ENCODE peak calls at places on chromosomes 13 and 19, in nine cellular contexts. N is stimulated activated CD4-positive, alpha-beta T cell treated with anti-CD3 and anti-CD28 coated beads, Interleukin-1b, Interleukin-23, amount 100 ng/mL, for 24 hours; M is activated CD4-positive, CD25-positive, alpha-beta regulatory T cell treated with anti-CD3 and anti-CD28 coated beads, Interleukin-2, amount 50 U/mL, for 16 hours; O is NCI-H345; F is anterior cingulate cortex; P is astrocyte of the spinal cord; V is activated effector memory CD4-positive, alpha-beta T cell treated with anti-CD3 and anti-CD28 coated beads, Interleukin-2, amount 50 U/mL, for 16 hours; X is SW480; Y is GM13977. R is an unnamed sample.

GRCh38 chr19:32895384-32895783 is 25.8 kb upstream of the SLC7A9 start:
- DNase-seq in N (no peak), M (no peak), O (no peak), F (no peak), P (no peak), V (no peak), X (no peak), Y (no peak), R (no peak)

GRCh38 chr19:52786078-52786463 is 520 bp downstream of the ZNF600 start:
- DNase-seq in N (no peak), M (no peak), O (no peak), F (no peak), P (no peak), V (no peak), X (peak; percentile 13), Y (peak; percentile 7), R (no peak)

GRCh38 chr19:33720691-33721682 is 75.7 kb upstream of the KCTD15 start:
- DNase-seq in N (no peak), M (no peak), O (no peak), F (no peak), P (no peak), V (peak; percentile 58), X (no peak), Y (no peak), R (no peak)

GRCh38 chr13:73230714-73231113 is 171.9 kb downstream of the KLF5 start:
- DNase-seq in N (no peak), M (no peak), O (no peak), F (no peak), P (no peak), V (no peak), X (no peak), Y (no peak), R (no peak)

GRCh38 chr13:101751488-101751887 is 299.0 kb downstream of the ITGBL1 start:
- DNase-seq in N (no peak), M (no peak), O (peak; percentile 93), F (no peak), P (peak; percentile 70), V (no peak), X (peak; percentile 7), Y (no peak), R (peak; percentile 97)

GRCh38 chr19:8335343-8336071 is 7.6 kb downstream of the KANK3 start:
- DNase-seq in N (no peak), M (no peak), O (peak; percentile 44), F (no peak), P (no peak), V (peak; percentile 74), X (no peak), Y (peak; percentile 66), R (peak; percentile 32)

GRCh38 chr19:35451278-35452096 is 3.4 kb downstream of the FFAR2 start:
- DNase-seq in N (no peak), M (no peak), O (no peak), F (no peak), P (no peak), V (no peak), X (no peak), Y (peak; percentile 83), R (no peak)

GRCh38 chr19:39297931-39298634 is 1.9 kb downstream of the IFNL1 start:
- DNase-seq in N (no peak), M (no peak), O (no peak), F (no peak), P (no peak), V (peak; percentile 77), X (peak; percentile 35), Y (no peak), R (no peak)

GRCh38 chr19:54502518-54503048 is at the start of gene LAIR2:
- DNase-seq in N (no peak), M (no peak), O (no peak), F (no peak), P (no peak), V (no peak), X (no peak), Y (no peak), R (no peak)

GRCh38 chr13:97977376-97977705 is 23.9 kb downstream of the IPO5 start:
- DNase-seq in N (no peak), M (no peak), O (no peak), F (no peak), P (no peak), V (no peak), X (no peak), Y (no peak), R (no peak)

GRCh38 chr19:16323532-16323931 is 1.1 kb upstream of the KLF2 start:
- DNase-seq in N (no peak), M (no peak), O (no peak), F (no peak), P (no peak), V (peak; percentile 63), X (no peak), Y (no peak), R (no peak)

GRCh38 chr19:35843676-35844481 is 8.4 kb downstream of the NPHS1 start:
- DNase-seq in N (no peak), M (no peak), O (no peak), F (no peak), P (no peak), V (no peak), X (peak; percentile 85), Y (no peak), R (no peak)

GRCh38 chr19:5765220-5765619 is 19.3 kb downstream of the PRR22 start:
- DNase-seq in N (no peak), M (no peak), O (no peak), F (no peak), P (no peak), V (no peak), X (no peak), Y (no peak), R (no peak)

R was measured in DMS79.